ENCODE peak calls at places on chromosomes 7 and 10, in four cellular contexts. H, P, B and G are unnamed samples.

GRCh38 chr7:105306160-105306784 is 82.4 kb downstream of the SRPK2 start:
- DNase-seq in H (no peak), P (no peak), B (no peak), G (no peak)

GRCh38 chr7:103632972-103633371 is 187.0 kb upstream of the SLC26A5 start:
- DNase-seq in H (no peak), P (no peak), B (peak; percentile 62), G (peak; percentile 62)

GRCh38 chr10:77832243-77832642 is 94.3 kb downstream of the DLG5 start:
- DNase-seq in H (no peak), P (no peak), B (no peak), G (no peak)

GRCh38 chr7:137633133-137633532 is 213.6 kb downstream of the DGKI start:
- DNase-seq in H (no peak), P (no peak), B (no peak), G (peak; percentile 14)

GRCh38 chr10:74825371-74826141 is 844 bp upstream of the KAT6B start:
- DNase-seq in H (peak; percentile 28), P (no peak), B (no peak), G (peak; percentile 66)

GRCh38 chr10:99906470-99906869 is 103.3 kb downstream of the DNMBP start:
- DNase-seq in H (peak; percentile 69), P (no peak), B (peak; percentile 96), G (peak; percentile 90)

GRCh38 chr7:30760514-30761213 is 8.7 kb downstream of the INMT start:
- DNase-seq in H (no peak), P (no peak), B (no peak), G (no peak)

GRCh38 chr10:102121739-102122372 is 1.7 kb upstream of the LDB1 start:
- DNase-seq in H (peak; percentile 30), P (no peak), B (peak; percentile 69), G (peak; percentile 42)

GRCh38 chr7:151812967-151813366 is 63.9 kb downstream of the PRKAG2 start:
- DNase-seq in H (no peak), P (no peak), B (no peak), G (no peak)